ENCODE peak calls at places on chromosomes 7 and 10, in eight cellular contexts. H, D, Y, F, U, J, E and O are unnamed samples.

GRCh38 chr10:28987555-28988320 is 301.1 kb upstream of the LYZL1 start:
- DNase-seq in H (no peak), D (no peak), Y (peak), F (no peak), U (no peak), J (no peak), E (no peak), O (no peak)

GRCh38 chr10:79385804-79386531 is 38.7 kb downstream of the PPIF start:
- DNase-seq in H (no peak), D (peak), Y (peak), F (no peak), U (peak), J (no peak), E (peak), O (no peak)

GRCh38 chr10:69439813-69440506 is 11.3 kb upstream of the TSPAN15 start:
- DNase-seq in H (no peak), D (peak), Y (no peak), F (no peak), U (peak), J (peak), E (peak), O (no peak)

GRCh38 chr10:110317866-110318850 is 13.4 kb upstream of the SMNDC1 start:
- DNase-seq in H (no peak), D (no peak), Y (no peak), F (no peak), U (no peak), J (no peak), E (no peak), O (no peak)

GRCh38 chr10:88428442-88428841 is 154.7 kb downstream of the RNLS start:
- DNase-seq in H (no peak), D (no peak), Y (no peak), F (no peak), U (no peak), J (peak), E (no peak), O (no peak)

GRCh38 chr7:33183504-33183903 is 54.1 kb downstream of the BBS9 start:
- DNase-seq in H (no peak), D (no peak), Y (no peak), F (no peak), U (peak), J (no peak), E (peak), O (no peak)

GRCh38 chr10:103327906-103328305 is 23.0 kb downstream of the PCGF6 start:
- DNase-seq in H (no peak), D (no peak), Y (no peak), F (no peak), U (no peak), J (no peak), E (no peak), O (no peak)

GRCh38 chr10:6232225-6232807 is 29.6 kb downstream of the PFKFB3 start:
- DNase-seq in H (no peak), D (no peak), Y (no peak), F (no peak), U (no peak), J (no peak), E (no peak), O (no peak)

GRCh38 chr10:126906704-126907422 is 1.6 kb downstream of the DOCK1 start:
- DNase-seq in H (no peak), D (no peak), Y (no peak), F (no peak), U (no peak), J (no peak), E (no peak), O (no peak)

GRCh38 chr7:102320601-102321350 is 34.1 kb downstream of the SH2B2 start:
- DNase-seq in H (no peak), D (no peak), Y (no peak), F (no peak), U (no peak), J (no peak), E (no peak), O (peak)

GRCh38 chr7:102319671-102320070 is 33.0 kb downstream of the SH2B2 start:
- DNase-seq in H (no peak), D (no peak), Y (no peak), F (no peak), U (no peak), J (no peak), E (no peak), O (no peak)

GRCh38 chr7:102317231-102318059 is 30.8 kb downstream of the SH2B2 start:
- DNase-seq in H (no peak), D (no peak), Y (no peak), F (no peak), U (no peak), J (no peak), E (no peak), O (peak)

GRCh38 chr7:102320181-102320580 is 33.5 kb downstream of the SH2B2 start:
- DNase-seq in H (no peak), D (no peak), Y (no peak), F (no peak), U (no peak), J (no peak), E (no peak), O (peak)

GRCh38 chr7:102318482-102318971 is 31.9 kb downstream of the SH2B2 start:
- DNase-seq in H (no peak), D (no peak), Y (no peak), F (peak), U (no peak), J (peak), E (peak), O (peak)
- TF ChIP-seq CTCF in H (no peak), D (no peak), Y (no peak), F (no peak), U (no peak), J (no peak), E (no peak), O (no peak)

GRCh38 chr10:14541379-14541778 is 210.7 kb upstream of the FRMD4A start:
- DNase-seq in H (no peak), D (no peak), Y (no peak), F (no peak), U (no peak), J (no peak), E (no peak), O (no peak)

GRCh38 chr10:14543904-14544210 is 213.1 kb upstream of the FRMD4A start:
- DNase-seq in H (no peak), D (no peak), Y (no peak), F (no peak), U (no peak), J (no peak), E (no peak), O (no peak)

GRCh38 chr10:14540611-14541010 is 209.9 kb upstream of the FRMD4A start:
- DNase-seq in H (no peak), D (no peak), Y (no peak), F (no peak), U (no peak), J (no peak), E (no peak), O (no peak)

GRCh38 chr10:14545827-14546226 is 215.1 kb upstream of the FRMD4A start:
- DNase-seq in H (no peak), D (peak), Y (no peak), F (peak), U (no peak), J (peak), E (no peak), O (no peak)

GRCh38 chr10:14543048-14543903 is 212.6 kb upstream of the FRMD4A start:
- DNase-seq in H (no peak), D (no peak), Y (no peak), F (no peak), U (no peak), J (peak), E (peak), O (no peak)
- TF ChIP-seq CTCF in H (peak), D (no peak), Y (peak), F (peak), U (peak), J (peak), E (peak), O (peak)

GRCh38 chr7:27564881-27565482 is 97.7 kb downstream of the HIBADH start:
- DNase-seq in H (no peak), D (no peak), Y (no peak), F (no peak), U (no peak), J (no peak), E (no peak), O (no peak)

GRCh38 chr7:27555670-27556069 is 107.0 kb downstream of the HIBADH start:
- DNase-seq in H (no peak), D (no peak), Y (no peak), F (no peak), U (no peak), J (no peak), E (no peak), O (no peak)

GRCh38 chr7:27554826-27555225 is 107.9 kb downstream of the HIBADH start:
- DNase-seq in H (no peak), D (no peak), Y (no peak), F (no peak), U (no peak), J (no peak), E (no peak), O (no peak)

DNA sequence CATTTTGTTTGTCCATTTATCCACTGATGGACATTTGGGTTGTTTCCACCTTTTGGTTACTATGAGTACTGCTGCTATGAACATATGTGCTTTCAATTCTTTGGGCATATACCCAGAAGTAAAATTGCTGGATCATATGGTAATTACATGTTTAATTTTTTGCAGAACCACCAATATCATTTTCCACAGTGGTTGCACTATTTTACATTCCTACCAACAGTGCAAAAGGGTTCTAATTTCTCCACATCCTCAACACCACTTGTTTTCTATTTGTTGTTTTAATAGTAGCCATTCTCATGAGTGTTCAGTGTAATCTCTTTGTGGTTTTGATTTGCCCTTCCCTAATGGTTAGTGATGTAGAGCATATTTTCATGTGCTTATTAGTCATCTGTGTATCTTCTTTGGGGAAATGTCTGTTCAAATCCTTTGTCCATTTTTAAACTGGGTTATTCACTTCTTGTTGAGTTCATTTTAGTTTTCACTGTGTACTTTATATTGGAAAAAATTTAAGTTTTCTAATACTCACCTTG is 101.9 kb downstream of the HIBADH start:
- DNase-seq in H (no peak), D (no peak), Y (no peak), F (peak), U (no peak), J (peak), E (no peak), O (no peak)
- TF ChIP-seq CTCF in H (no peak), D (no peak), Y (no peak), F (no peak), U (no peak), J (peak), E (no peak), O (no peak)

GRCh38 chr7:141710301-141710700 is 2.1 kb downstream of the WEE2 start:
- DNase-seq in H (no peak), D (no peak), Y (no peak), F (no peak), U (no peak), J (no peak), E (no peak), O (no peak)
- TF ChIP-seq CTCF in H (no peak), D (no peak), Y (no peak), F (no peak), U (no peak), J (no peak), E (no peak), O (peak)

DNA sequence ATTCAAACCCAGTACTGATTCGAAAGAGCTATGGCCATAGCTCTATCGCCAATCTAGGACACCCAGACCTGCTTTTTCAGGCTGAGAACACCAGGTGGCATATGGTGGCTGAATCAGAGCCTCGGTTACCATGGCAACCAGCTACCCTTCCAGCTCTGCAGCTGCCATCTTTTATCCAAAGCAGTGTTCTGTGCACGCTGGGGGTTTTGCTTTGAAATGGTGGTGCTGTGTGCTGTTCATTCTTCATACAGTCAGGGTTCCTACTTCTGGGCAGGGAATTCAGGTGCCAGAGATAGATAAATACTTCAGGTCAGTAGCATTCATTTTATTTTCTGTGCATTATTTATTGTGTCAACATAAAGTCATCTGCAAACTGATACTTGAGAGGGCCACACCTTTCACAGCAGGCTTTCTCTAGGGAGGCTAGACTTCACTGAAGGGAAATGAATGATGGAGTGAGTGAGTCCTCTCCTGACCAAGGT is 85.4 kb downstream of the AKR1D1 start:
- DNase-seq in H (peak), D (peak), Y (peak), F (peak), U (peak), J (peak), E (peak), O (peak)
- TF ChIP-seq CTCF in H (peak), D (peak), Y (peak), F (peak), U (peak), J (peak), E (peak), O (peak)

GRCh38 chr7:98594348-98594747 is 22.7 kb upstream of the NPTX2 start:
- DNase-seq in H (no peak), D (no peak), Y (no peak), F (no peak), U (no peak), J (no peak), E (no peak), O (no peak)
- TF ChIP-seq CTCF in H (no peak), D (no peak), Y (no peak), F (no peak), U (no peak), J (no peak), E (no peak), O (no peak)